ENCODE peak calls at places on chromosomes 6 and 20, in seven cellular contexts. J, O, V, A, B, N and F are unnamed samples.

GRCh38 chr20:37296371-37296770 is 6.9 kb downstream of the MANBAL start:
- DNase-seq in J (no peak), O (no peak), V (no peak), A (no peak), B (no peak), N (no peak), F (no peak)

GRCh38 chr20:10741060-10741459 is 67.3 kb upstream of the JAG1 start:
- DNase-seq in J (peak), O (no peak), V (no peak), A (no peak), B (no peak), N (no peak), F (no peak)

GRCh38 chr20:3166338-3166912 is 6.8 kb upstream of the FASTKD5 start:
- DNase-seq in J (no peak), O (no peak), V (no peak), A (no peak), B (no peak), N (no peak), F (no peak)

GRCh38 chr6:132167966-132168365 is 216.8 kb upstream of the CCN2 start:
- DNase-seq in J (no peak), O (no peak), V (no peak), A (no peak), B (no peak), N (no peak), F (no peak)

GRCh38 chr6:152771061-152771687 is 20.6 kb downstream of the VIP start:
- DNase-seq in J (no peak), O (no peak), V (no peak), A (no peak), B (no peak), N (no peak), F (no peak)

GRCh38 chr6:33166811-33167210 is 25.5 kb downstream of the COL11A2 start:
- DNase-seq in J (no peak), O (no peak), V (no peak), A (no peak), B (no peak), N (no peak), F (no peak)

GRCh38 chr6:168133707-168134398 is 54.8 kb upstream of the FRMD1 start:
- DNase-seq in J (no peak), O (no peak), V (no peak), A (no peak), B (no peak), N (no peak), F (no peak)

GRCh38 chr20:46607849-46608497 is 43.3 kb downstream of the SLC13A3 start:
- DNase-seq in J (no peak), O (no peak), V (no peak), A (no peak), B (no peak), N (no peak), F (no peak)

GRCh38 chr20:58706975-58707681 is 14.5 kb downstream of the NPEPL1 start:
- DNase-seq in J (no peak), O (no peak), V (no peak), A (peak), B (no peak), N (no peak), F (no peak)

GRCh38 chr20:34037121-34037520 is 43.4 kb downstream of the RALY start:
- DNase-seq in J (peak), O (no peak), V (peak), A (no peak), B (no peak), N (no peak), F (no peak)

GRCh38 chr6:139369568-139370046 is 4.8 kb downstream of the CITED2 start:
- DNase-seq in J (peak), O (peak), V (no peak), A (no peak), B (peak), N (peak), F (peak)

GRCh38 chr6:106275692-106276091 is 49.9 kb downstream of the ATG5 start:
- DNase-seq in J (no peak), O (no peak), V (no peak), A (no peak), B (no peak), N (peak), F (no peak)

GRCh38 chr6:81939774-81940165 is 187.3 kb upstream of the TENT5A start:
- DNase-seq in J (peak), O (no peak), V (no peak), A (no peak), B (no peak), N (no peak), F (no peak)

GRCh38 chr20:61922936-61923335 is 142.7 kb downstream of the TAF4 start:
- DNase-seq in J (no peak), O (no peak), V (no peak), A (no peak), B (no peak), N (no peak), F (no peak)